ENCODE peak calls at places on chromosomes 2 and 18, in eight cellular contexts. F, A, E, R, D, B, Y and G are unnamed samples.

GRCh38 chr2:119756837-119757236 is 2.9 kb upstream of the PTPN4 start:
- DNase-seq in F (peak), A (no peak), E (no peak), R (no peak), D (no peak), B (no peak), Y (peak), G (no peak)

GRCh38 chr2:208256192-208256782 is 1.4 kb upstream of the IDH1 start:
- DNase-seq in F (peak), A (peak), E (no peak), R (peak), D (no peak), B (no peak), Y (no peak), G (no peak)

GRCh38 chr2:190979906-190980629 is 33.9 kb downstream of the STAT1 start:
- DNase-seq in F (no peak), A (no peak), E (no peak), R (no peak), D (peak), B (peak), Y (peak), G (no peak)

GRCh38 chr2:128833628-128834027 is 515.0 kb upstream of the HS6ST1 start:
- DNase-seq in F (no peak), A (no peak), E (no peak), R (no peak), D (no peak), B (no peak), Y (no peak), G (no peak)

GRCh38 chr2:6212516-6212915 is 520.3 kb downstream of the SOX11 start:
- DNase-seq in F (no peak), A (no peak), E (no peak), R (no peak), D (no peak), B (no peak), Y (no peak), G (no peak)

GRCh38 chr2:96962567-96963203 is 23.7 kb downstream of the FAM178B start:
- DNase-seq in F (no peak), A (no peak), E (no peak), R (peak), D (no peak), B (no peak), Y (no peak), G (no peak)

GRCh38 chr2:45964945-45965344 is 313.5 kb downstream of the PRKCE start:
- DNase-seq in F (no peak), A (no peak), E (no peak), R (no peak), D (no peak), B (no peak), Y (no peak), G (no peak)

GRCh38 chr18:1544016-1544415 is 639.3 kb downstream of the ADCYAP1 start:
- DNase-seq in F (no peak), A (no peak), E (no peak), R (no peak), D (no peak), B (no peak), Y (no peak), G (no peak)

GRCh38 chr2:98518106-98518505 is 73.4 kb downstream of the INPP4A start:
- DNase-seq in F (peak), A (peak), E (no peak), R (peak), D (no peak), B (no peak), Y (no peak), G (no peak)

GRCh38 chr2:231648579-231649174 is 56.0 kb downstream of the TEX44 start:
- DNase-seq in F (peak), A (peak), E (no peak), R (peak), D (peak), B (peak), Y (no peak), G (no peak)

GRCh38 chr18:63994783-63995399 is 25.0 kb downstream of the SERPINB8 start:
- DNase-seq in F (peak), A (peak), E (peak), R (peak), D (peak), B (peak), Y (no peak), G (no peak)

GRCh38 chr18:22624171-22624570 is 206.5 kb upstream of the CTAGE1 start:
- DNase-seq in F (no peak), A (no peak), E (no peak), R (no peak), D (no peak), B (no peak), Y (no peak), G (no peak)

GRCh38 chr2:171673928-171674327 is 13.3 kb upstream of the DYNC1I2 start:
- DNase-seq in F (no peak), A (no peak), E (no peak), R (no peak), D (no peak), B (no peak), Y (no peak), G (no peak)

GRCh38 chr18:45724591-45724990 is 610 bp downstream of the SLC14A1 start:
- DNase-seq in F (peak), A (no peak), E (no peak), R (no peak), D (no peak), B (no peak), Y (no peak), G (no peak)

GRCh38 chr2:136081582-136082210 is 36.3 kb downstream of the CXCR4 start:
- DNase-seq in F (no peak), A (no peak), E (no peak), R (no peak), D (no peak), B (no peak), Y (no peak), G (no peak)

GRCh38 chr2:148982282-148982681 is 56.2 kb upstream of the LYPD6B start:
- DNase-seq in F (peak), A (no peak), E (no peak), R (no peak), D (no peak), B (no peak), Y (no peak), G (no peak)

GRCh38 chr2:203886579-203887230 is 19.1 kb downstream of the CTLA4 start:
- DNase-seq in F (no peak), A (no peak), E (no peak), R (no peak), D (no peak), B (no peak), Y (no peak), G (no peak)

GRCh38 chr2:72562451-72563153 is 263.2 kb downstream of the EXOC6B start:
- DNase-seq in F (no peak), A (no peak), E (no peak), R (no peak), D (no peak), B (no peak), Y (no peak), G (no peak)

GRCh38 chr2:37740330-37740729 is 68.9 kb upstream of the CDC42EP3 start:
- DNase-seq in F (no peak), A (no peak), E (no peak), R (no peak), D (no peak), B (no peak), Y (no peak), G (no peak)

GRCh38 chr2:204019572-204020501 is 83.3 kb downstream of the ICOS start:
- DNase-seq in F (peak), A (no peak), E (no peak), R (peak), D (no peak), B (no peak), Y (peak), G (peak)

GRCh38 chr2:240400319-240401161 is 34.9 kb upstream of the GPC1 start:
- DNase-seq in F (no peak), A (peak), E (no peak), R (no peak), D (no peak), B (no peak), Y (no peak), G (no peak)